ENCODE peak calls at places on chromosome 12, in seven cellular contexts. J is pancreas; I is cardiac muscle cell; Z is CD8-positive, alpha-beta T cell; H is kidney; K is gastrocnemius medialis; A is Caco-2. T is an unnamed sample. For H3K9me3 and H3K4me1, the result is how much of the 10 kb centered on the place peaks cover.

GRCh38 chr12:70619471-70620152 is 17.6 kb downstream of the PTPRB start:
- DNase-seq in J (no peak), I (no peak), Z (no peak), H (no peak), K (no peak), A (no peak), T (no peak)

GRCh38 chr12:75837700-75838099 is 193.9 kb downstream of the PHLDA1 start:
- DNase-seq in J (no peak), I (no peak), Z (no peak), H (peak), K (no peak), A (no peak), T (no peak)

GRCh38 chr12:51011960-51012359 is 14.2 kb downstream of the SLC11A2 start:
- DNase-seq in J (no peak), I (no peak), Z (no peak), H (no peak), K (no peak), A (no peak), T (no peak)

GRCh38 chr12:47302111-47302597 is 222.4 kb upstream of the AMIGO2 start:
- DNase-seq in J (no peak), I (no peak), Z (no peak), H (no peak), K (no peak), A (peak), T (no peak)

GRCh38 chr12:65152586-65152985 is 16.8 kb upstream of the LEMD3 start:
- DNase-seq in J (no peak), I (peak), Z (no peak), H (no peak), K (no peak), A (no peak), T (no peak)

GRCh38 chr12:25623816-25624215 is 70.7 kb upstream of the LMNTD1 start:
- DNase-seq in J (no peak), I (no peak), Z (no peak), H (no peak), K (no peak), A (no peak), T (no peak)

GRCh38 chr12:122437656-122438121 is 15.2 kb upstream of the CLIP1 start:
- DNase-seq in J (peak), I (peak), Z (no peak), H (no peak), K (peak), A (no peak), T (no peak)

GRCh38 chr12:23550753-23551152 is 398.7 kb downstream of the SOX5 start:
- DNase-seq in J (no peak), I (no peak), Z (no peak), H (no peak), K (no peak), A (no peak), T (no peak)

GRCh38 chr12:132426349-132427176 is 63.4 kb upstream of the FBRSL1 start:
- DNase-seq in J (no peak), I (no peak), Z (no peak), H (no peak), K (no peak), A (no peak), T (no peak)

GRCh38 chr12:31481415-31481814 is 109.5 kb downstream of the DENND5B start:
- DNase-seq in J (no peak), I (no peak), Z (no peak), H (no peak), K (no peak), A (no peak), T (no peak)

GRCh38 chr12:99915251-99916082 is 69.3 kb downstream of the ANKS1B start:
- DNase-seq in J (no peak), I (peak), Z (no peak), H (no peak), K (no peak), A (peak), T (no peak)

GRCh38 chr12:80864046-80864735 is 73.5 kb downstream of the LIN7A start:
- DNase-seq in J (no peak), I (peak), Z (no peak), H (no peak), K (no peak), A (no peak), T (no peak)

GRCh38 chr12:43241971-43242370 is 310.0 kb downstream of the ADAMTS20 start:
- DNase-seq in J (no peak), I (peak), Z (no peak), H (no peak), K (no peak), A (no peak), T (no peak)

GRCh38 chr12:121441555-121441954 is 41.6 kb downstream of the RNF34 start:
- DNase-seq in J (no peak), I (no peak), Z (no peak), H (no peak), K (no peak), A (no peak), T (no peak)

GRCh38 chr12:2624543-2625266 is 170.1 kb upstream of the FKBP4 start:
- DNase-seq in J (no peak), I (peak), Z (no peak), H (no peak), K (no peak), A (peak), T (no peak)

GRCh38 chr12:92408072-92408900 is 262.6 kb upstream of the BTG1 start:
- DNase-seq in J (no peak), I (peak), Z (no peak), H (no peak), K (no peak), A (peak), T (peak)

GRCh38 chr12:56866493-56866892 is 67.7 kb downstream of the SDR9C7 start:
- DNase-seq in J (no peak), I (no peak), Z (no peak), H (no peak), K (no peak), A (no peak), T (no peak)
- H3K9me3 ChIP-seq in J (under half), I (under half), Z (under half), H (under half), K (under half), A (under half), T (under half)

GRCh38 chr12:107518868-107519267 is 166.7 kb upstream of the PWP1 start:
- DNase-seq in J (no peak), I (no peak), Z (no peak), H (no peak), K (no peak), A (no peak), T (no peak)

GRCh38 chr12:107522692-107523477 is 162.7 kb upstream of the PWP1 start:
- DNase-seq in J (no peak), I (no peak), Z (no peak), H (no peak), K (no peak), A (no peak), T (no peak)

GRCh38 chr12:107519906-107520859 is 165.4 kb upstream of the PWP1 start:
- DNase-seq in J (no peak), I (no peak), Z (no peak), H (no peak), K (no peak), A (no peak), T (no peak)

GRCh38 chr12:107523760-107524558 is 161.6 kb upstream of the PWP1 start:
- DNase-seq in J (no peak), I (no peak), Z (no peak), H (no peak), K (no peak), A (no peak), T (no peak)

DNA sequence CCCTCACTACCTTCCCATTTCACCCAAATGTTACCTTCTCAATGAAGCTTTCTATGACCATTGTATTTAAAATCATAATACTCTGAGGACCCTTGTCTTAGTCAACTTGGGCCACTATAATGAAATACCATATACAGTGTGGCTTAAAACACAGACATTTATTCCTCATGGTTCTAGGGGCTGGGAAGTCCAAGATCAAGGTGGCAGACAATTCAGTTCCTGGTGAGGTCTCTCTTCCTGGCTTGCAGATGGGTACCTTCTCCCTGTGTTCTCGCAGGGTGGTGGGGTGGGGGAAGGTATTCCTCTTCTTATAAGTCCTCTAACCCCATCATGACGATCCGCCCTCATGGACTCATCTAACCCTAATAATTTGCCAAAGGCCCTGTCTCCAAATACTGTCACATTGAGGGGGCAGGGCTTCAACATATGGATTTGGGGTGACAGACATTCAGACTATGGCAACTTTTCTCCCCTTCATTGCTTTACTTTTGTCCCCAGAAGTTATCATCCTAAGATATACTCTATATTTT is 163.7 kb upstream of the PWP1 start:
- DNase-seq in J (no peak), I (no peak), Z (no peak), H (no peak), K (no peak), A (no peak), T (no peak)
- H3K4me1 ChIP-seq in J (under half), I (under half), Z (under half), H (under half), K (under half), A (under half), T (under half)

GRCh38 chr12:129073157-129073915 is 220.1 kb downstream of the GLT1D1 start:
- DNase-seq in J (no peak), I (no peak), Z (no peak), H (no peak), K (no peak), A (no peak), T (no peak)
- H3K9me3 ChIP-seq in J (under half), I (under half), Z (under half), H (under half), K (under half), A (under half), T (under half)

GRCh38 chr12:93743999-93744689 is 67.0 kb downstream of the CRADD start:
- DNase-seq in J (no peak), I (no peak), Z (no peak), H (no peak), K (no peak), A (no peak), T (no peak)

GRCh38 chr12:93740721-93741120 is 63.5 kb downstream of the CRADD start:
- DNase-seq in J (no peak), I (no peak), Z (no peak), H (no peak), K (no peak), A (no peak), T (no peak)

GRCh38 chr12:93741741-93742085 is 64.5 kb downstream of the CRADD start:
- DNase-seq in J (no peak), I (peak), Z (no peak), H (no peak), K (no peak), A (peak), T (no peak)

GRCh38 chr12:93743229-93743998 is 66.2 kb downstream of the CRADD start:
- DNase-seq in J (no peak), I (no peak), Z (no peak), H (no peak), K (no peak), A (no peak), T (no peak)

DNA sequence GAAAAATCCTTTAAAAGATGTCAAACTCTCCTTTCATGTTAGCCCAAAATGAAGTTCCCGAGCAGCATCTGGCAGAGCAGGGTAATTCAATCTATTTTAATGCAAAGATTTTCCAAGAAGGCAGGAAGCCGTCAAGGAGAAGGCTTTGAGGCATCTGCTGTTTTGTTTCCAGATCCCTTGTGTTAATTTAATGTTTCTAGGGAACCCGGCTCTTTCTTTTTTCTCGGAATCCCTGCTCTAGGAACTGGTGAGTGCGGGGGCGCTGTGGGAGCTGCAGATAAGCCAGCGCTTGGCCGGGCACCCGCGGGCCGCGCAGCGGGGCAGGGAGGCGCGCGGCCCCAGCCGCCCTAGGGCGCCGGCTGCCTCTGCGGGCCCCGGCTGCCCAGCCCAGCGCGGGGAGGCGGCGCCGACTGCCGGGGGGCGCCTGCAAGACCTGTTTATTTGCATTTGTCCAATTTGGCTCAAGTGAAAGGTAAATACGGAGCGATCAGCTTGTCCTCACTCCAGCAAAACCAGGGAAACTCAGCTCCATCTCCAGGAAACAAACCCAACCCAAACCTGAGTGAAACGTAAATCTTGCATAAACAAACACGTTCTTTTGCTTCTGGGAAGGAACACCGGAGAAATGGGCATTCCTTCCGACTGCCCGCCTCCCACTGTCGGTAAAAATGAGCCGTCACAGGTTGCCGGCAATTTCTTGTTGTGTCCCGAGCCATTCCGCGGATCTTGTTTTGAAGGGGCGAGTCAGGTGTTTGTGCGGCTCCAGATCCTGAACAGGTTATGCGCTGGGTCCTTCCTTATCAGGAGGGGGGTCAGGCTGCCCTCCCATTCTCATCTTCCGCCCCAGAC is 65.1 kb downstream of the CRADD start:
- DNase-seq in J (peak), I (peak), Z (peak), H (peak), K (no peak), A (peak), T (peak)
- H3K4me1 ChIP-seq in J (under half), I (under half), Z (under half), H (under half), K (half or more), A (under half), T (under half)

GRCh38 chr12:56834886-56835285 is 71.8 kb downstream of the HSD17B6 start:
- DNase-seq in J (no peak), I (no peak), Z (no peak), H (no peak), K (no peak), A (no peak), T (no peak)
- H3K9me3 ChIP-seq in J (under half), I (under half), Z (under half), H (under half), K (under half), A (under half), T (under half)

GRCh38 chr12:116137318-116137717 is 140.2 kb downstream of the MED13L start:
- DNase-seq in J (no peak), I (no peak), Z (no peak), H (no peak), K (no peak), A (no peak), T (no peak)

GRCh38 chr12:116133609-116134214 is 143.8 kb downstream of the MED13L start:
- DNase-seq in J (no peak), I (peak), Z (no peak), H (no peak), K (no peak), A (no peak), T (no peak)

GRCh38 chr12:116133149-116133548 is 144.3 kb downstream of the MED13L start:
- DNase-seq in J (no peak), I (peak), Z (no peak), H (no peak), K (no peak), A (no peak), T (no peak)

GRCh38 chr12:116136340-116136739 is 141.2 kb downstream of the MED13L start:
- DNase-seq in J (no peak), I (peak), Z (no peak), H (no peak), K (no peak), A (no peak), T (no peak)

GRCh38 chr12:116135209-116135930 is 142.1 kb downstream of the MED13L start:
- DNase-seq in J (no peak), I (peak), Z (no peak), H (no peak), K (no peak), A (no peak), T (no peak)
- H3K4me1 ChIP-seq in J (under half), I (under half), Z (under half), H (under half), K (half or more), A (under half), T (under half)